ENCODE peak calls at places on chromosomes 4 and X, in five cellular contexts. Q, W, X, G and I are unnamed samples.

GRCh38 chr4:17094811-17095210 is 196.4 kb upstream of the LDB2 start:
- DNase-seq in W (no peak), X (no peak), G (no peak), Q (no peak), I (no peak)

GRCh38 chr4:7993671-7994070 is 54.0 kb upstream of the AFAP1 start:
- DNase-seq in G (no peak), X (no peak), Q (no peak), W (no peak), I (no peak)

GRCh38 chr4:40261246-40262078 is 64.6 kb downstream of the RHOH start:
- DNase-seq in X (no peak), G (no peak), Q (no peak), W (no peak), I (no peak)

GRCh38 chr4:6892190-6892908 is 17.3 kb upstream of the TBC1D14 start:
- DNase-seq in W (no peak), G (peak), Q (no peak), X (no peak), I (no peak)

GRCh38 chrX:129755779-129756650 is 17.2 kb downstream of the XPNPEP2 start:
- DNase-seq in X (no peak), W (no peak), G (no peak), Q (no peak), I (no peak)

GRCh38 chr4:8315343-8316250 is 46.0 kb downstream of the HTRA3 start:
- DNase-seq in X (peak), G (peak), Q (peak), W (peak), I (peak)

GRCh38 chr4:82436780-82437179 is 6.4 kb downstream of the ENOPH1 start:
- DNase-seq in Q (no peak), W (no peak), X (no peak), G (no peak), I (no peak)

GRCh38 chrX:132033166-132033565 is 10.1 kb downstream of the STK26 start:
- DNase-seq in W (no peak), Q (no peak), G (no peak), X (no peak), I (no peak)

GRCh38 chr4:150242820-150243458 is 164.7 kb downstream of the DCLK2 start:
- DNase-seq in W (peak), X (no peak), Q (no peak), G (peak), I (no peak)

GRCh38 chr4:61583696-61584095 is 383.6 kb downstream of the ADGRL3 start:
- DNase-seq in W (no peak), G (peak), Q (no peak), X (no peak), I (no peak)

GRCh38 chr4:150394046-150394445 is 187.9 kb upstream of the MAB21L2 start:
- DNase-seq in G (no peak), X (no peak), W (no peak), Q (no peak), I (no peak)

GRCh38 chr4:53151489-53151788 is 214.4 kb downstream of the SCFD2 start:
- DNase-seq in G (no peak), X (no peak), W (no peak), Q (no peak), I (no peak)

GRCh38 chrX:47501226-47502071 is 18.4 kb upstream of the ZNF41 start:
- DNase-seq in W (no peak), X (no peak), G (no peak), Q (peak), I (no peak)

GRCh38 chr4:151340751-151341385 is 15.5 kb upstream of the SH3D19 start:
- DNase-seq in W (no peak), X (no peak), G (no peak), Q (no peak), I (no peak)

GRCh38 chr4:16443504-16444088 is 217.3 kb upstream of the TAPT1 start:
- DNase-seq in W (no peak), G (peak), Q (no peak), X (no peak), I (no peak)

GRCh38 chrX:40108959-40109287 is 11.2 kb upstream of the BCOR start:
- DNase-seq in Q (no peak), W (peak), G (peak), X (peak), I (no peak)

GRCh38 chrX:82627568-82627967 is 880.5 kb upstream of the POU3F4 start:
- DNase-seq in X (no peak), W (no peak), G (no peak), Q (no peak), I (no peak)